ENCODE peak calls at places on chromosomes 13 and 19, in seven cellular contexts. V is H9, H is IMR-90, C is H1, P is mesenchymal stem cell, S is mesendoderm, L is trophoblast cell. I is an unnamed sample.

GRCh38 chr19:28864024-28864503 is 348.9 kb downstream of the UQCRFS1 start:
- DNase-seq in V (no peak), H (no peak), C (no peak), P (no peak), S (no peak), L (no peak), I (no peak)

GRCh38 chr19:57302020-57302465 is 18.2 kb upstream of the ZNF543 start:
- DNase-seq in V (no peak), H (peak), C (no peak), P (peak), S (peak), L (peak), I (no peak)

GRCh38 chr19:45973564-45974338 is at the start of gene NOVA2:
- DNase-seq in V (peak), H (peak), C (peak), P (peak), S (peak), L (peak), I (peak)

GRCh38 chr19:18464646-18465045 is 26.7 kb upstream of the ISYNA1 start:
- DNase-seq in V (no peak), H (peak), C (no peak), P (peak), S (no peak), L (no peak), I (no peak)

GRCh38 chr13:48561461-48562224 is 28.8 kb upstream of the RCBTB2 start:
- DNase-seq in V (no peak), H (no peak), C (no peak), P (no peak), S (no peak), L (no peak), I (no peak)

GRCh38 chr19:3510727-3511126 is 4.6 kb downstream of the FZR1 start:
- DNase-seq in V (no peak), H (no peak), C (no peak), P (no peak), S (no peak), L (no peak), I (no peak)

GRCh38 chr13:70747305-70747704 is 639.1 kb upstream of the KLHL1 start:
- DNase-seq in V (no peak), H (no peak), C (no peak), P (no peak), S (no peak), L (no peak), I (no peak)

GRCh38 chr13:45328661-45329105 is 12.3 kb downstream of the TPT1 start:
- DNase-seq in V (no peak), H (peak), C (no peak), P (peak), S (no peak), L (peak), I (no peak)

GRCh38 chr19:3370728-3371591 is 4.6 kb downstream of the NFIC start:
- DNase-seq in V (no peak), H (no peak), C (no peak), P (no peak), S (no peak), L (no peak), I (no peak)

GRCh38 chr13:91369432-91369831 is 21.9 kb downstream of the MIR17HG start:
- DNase-seq in V (no peak), H (peak), C (no peak), P (peak), S (peak), L (no peak), I (no peak)

GRCh38 chr13:49625392-49626137 is 2.7 kb upstream of the ARL11 start:
- DNase-seq in V (no peak), H (peak), C (no peak), P (no peak), S (no peak), L (peak), I (no peak)

GRCh38 chr13:23570099-23570926 is at the start of gene TNFRSF19:
- DNase-seq in V (no peak), H (peak), C (no peak), P (peak), S (peak), L (peak), I (no peak)

GRCh38 chr13:51235756-51236564 is 13.8 kb downstream of the FAM124A start:
- DNase-seq in V (no peak), H (no peak), C (no peak), P (no peak), S (peak), L (no peak), I (no peak)

GRCh38 chr13:101231751-101232428 is 184.4 kb downstream of the NALCN start:
- DNase-seq in V (no peak), H (peak), C (no peak), P (no peak), S (no peak), L (no peak), I (no peak)

GRCh38 chr19:18869781-18870530 is 26.0 kb downstream of the CERS1 start:
- DNase-seq in V (peak), H (no peak), C (peak), P (no peak), S (peak), L (no peak), I (no peak)

GRCh38 chr19:29843180-29844051 is 31.6 kb downstream of the CCNE1 start:
- DNase-seq in V (peak), H (no peak), C (peak), P (peak), S (peak), L (peak), I (peak)

GRCh38 chr19:56987184-56987583 is 132.6 kb upstream of the USP29 start:
- DNase-seq in V (no peak), H (no peak), C (no peak), P (no peak), S (peak), L (no peak), I (no peak)

GRCh38 chr13:103081435-103081834 is 15.2 kb upstream of the SLC10A2 start:
- DNase-seq in V (no peak), H (no peak), C (no peak), P (no peak), S (no peak), L (no peak), I (no peak)

DNA sequence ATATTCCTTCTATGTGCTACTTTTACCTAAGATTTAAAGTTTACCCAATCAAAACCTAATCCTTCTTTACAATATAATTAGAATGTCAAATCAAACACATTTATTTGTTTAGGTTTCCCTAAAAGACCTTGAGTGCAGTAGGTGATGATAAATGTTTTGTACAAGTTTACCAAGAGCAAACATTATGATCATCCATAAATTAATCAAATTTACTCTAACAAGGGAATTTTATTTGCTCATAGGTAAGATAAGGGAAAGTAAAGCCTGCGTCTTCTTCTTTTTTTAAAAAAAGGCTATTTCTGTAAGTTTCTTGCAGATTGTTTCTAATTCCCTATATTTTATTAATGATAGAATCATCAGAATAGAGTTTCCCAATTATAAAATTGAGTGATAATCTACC is 48.0 kb upstream of the PCDH17 start:
- DNase-seq in V (no peak), H (no peak), C (no peak), P (no peak), S (no peak), L (no peak), I (no peak)
- H2BK120ac ChIP-seq in V (no peak), H (no peak), C (no peak), P (no peak), S (no peak), L (no peak), I (no peak)

GRCh38 chr13:99661791-99662190 is 160.5 kb downstream of the TM9SF2 start:
- DNase-seq in V (peak), H (no peak), C (peak), P (no peak), S (peak), L (no peak), I (peak)
- H3K27ac ChIP-seq in V (no peak), H (no peak), C (no peak), P (no peak), S (no peak), L (no peak), I (no peak)

DNA sequence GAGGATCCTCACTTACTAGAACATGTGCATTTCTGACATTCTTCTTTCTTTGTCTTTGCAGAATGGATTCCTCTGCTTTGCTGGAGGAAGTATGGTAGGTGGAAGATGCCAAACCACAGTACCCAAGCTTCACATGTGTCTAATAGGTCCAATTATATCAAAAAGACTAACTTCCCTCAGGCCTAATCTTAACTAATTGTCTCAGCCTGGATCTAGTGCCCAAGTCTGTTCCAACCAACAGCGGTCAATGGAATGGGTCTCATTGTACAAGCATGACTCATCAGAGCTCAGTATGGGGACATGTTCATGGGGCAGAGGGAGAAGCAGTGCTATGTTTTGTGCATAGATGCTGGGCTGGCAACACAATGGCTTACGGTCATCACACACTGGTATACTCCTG is 81.6 kb upstream of the CSNK1A1L start:
- DNase-seq in V (no peak), H (no peak), C (no peak), P (no peak), S (no peak), L (peak), I (no peak)
- H2BK120ac ChIP-seq in V (no peak), H (no peak), C (no peak), P (no peak), S (no peak), L (no peak), I (no peak)

GRCh38 chr13:31201341-31202024 is 1.7 kb downstream of the B3GLCT start:
- DNase-seq in V (no peak), H (peak), C (no peak), P (peak), S (no peak), L (no peak), I (no peak)
- H3K27ac ChIP-seq in V (no peak), H (no peak), C (no peak), P (no peak), S (no peak), L (no peak), I (no peak)

GRCh38 chr13:111789420-111789819 is 277.5 kb upstream of the SOX1 start:
- DNase-seq in V (no peak), H (no peak), C (peak), P (no peak), S (no peak), L (no peak), I (no peak)
- H2BK120ac ChIP-seq in V (no peak), H (no peak), C (no peak), P (no peak), S (no peak), L (no peak), I (peak)

I was measured in neuronal stem cell.